ENCODE peak calls at places on chromosomes 11 and 22, in five cellular contexts. G, B, F, Z and T are unnamed samples.

GRCh38 chr11:79092791-79093313 is 348.0 kb downstream of the TENM4 start:
- DNase-seq in G (peak), F (no peak), Z (peak), B (peak), T (no peak)

GRCh38 chr11:66915866-66916265 is 42.3 kb downstream of the PC start:
- DNase-seq in G (no peak), B (no peak), F (no peak), Z (no peak), T (no peak)

GRCh38 chr11:3981084-3981633 is 113.4 kb upstream of the RRM1 start:
- DNase-seq in B (no peak), G (no peak), Z (no peak), F (no peak), T (no peak)

GRCh38 chr22:27962268-27963191 is 43.5 kb upstream of the PITPNB start:
- DNase-seq in Z (no peak), F (no peak), B (no peak), G (no peak), T (peak)

GRCh38 chr11:1879941-1880720 is 11.6 kb downstream of the PRR33 start:
- DNase-seq in B (peak), G (no peak), Z (peak), F (no peak), T (peak)

GRCh38 chr11:108886608-108887007 is 221.7 kb downstream of the DDX10 start:
- DNase-seq in G (peak), B (no peak), Z (no peak), F (no peak), T (no peak)

GRCh38 chr11:71309611-71310010 is 57.2 kb upstream of the SHANK2 start:
- DNase-seq in G (no peak), F (no peak), Z (no peak), B (no peak), T (no peak)

GRCh38 chr11:61671527-61671926 is 8.7 kb upstream of the DAGLA start:
- DNase-seq in B (no peak), Z (no peak), F (peak), G (peak), T (no peak)

GRCh38 chr11:23151819-23152218 is 291.5 kb upstream of the CCDC179 start:
- DNase-seq in G (no peak), F (no peak), Z (no peak), B (no peak), T (no peak)

GRCh38 chr11:33994937-33995336 is 56.6 kb upstream of the CAPRIN1 start:
- DNase-seq in Z (no peak), B (no peak), G (no peak), F (no peak), T (no peak)

GRCh38 chr22:50027639-50028537 is 15.3 kb upstream of the IL17REL start:
- DNase-seq in B (no peak), Z (no peak), F (no peak), G (peak), T (no peak)

GRCh38 chr11:115444542-115444941 is 59.7 kb downstream of the CADM1 start:
- DNase-seq in F (no peak), G (no peak), Z (no peak), B (no peak), T (no peak)

GRCh38 chr22:24104307-24105017 is 76.8 kb upstream of the SUSD2 start:
- DNase-seq in B (no peak), G (no peak), F (no peak), Z (peak), T (no peak)

GRCh38 chr11:83051760-83052671 is 19.7 kb downstream of the RAB30 start:
- DNase-seq in B (no peak), Z (peak), G (peak), F (no peak), T (peak)

GRCh38 chr11:83054904-83055380 is 16.8 kb downstream of the RAB30 start:
- DNase-seq in G (peak), F (no peak), Z (no peak), B (no peak), T (no peak)

GRCh38 chr11:83056204-83056603 is 15.5 kb downstream of the RAB30 start:
- DNase-seq in Z (no peak), G (peak), B (no peak), F (no peak), T (no peak)

GRCh38 chr11:83057721-83058120 is 14.0 kb downstream of the RAB30 start:
- DNase-seq in F (no peak), G (no peak), Z (no peak), B (no peak), T (no peak)

DNA sequence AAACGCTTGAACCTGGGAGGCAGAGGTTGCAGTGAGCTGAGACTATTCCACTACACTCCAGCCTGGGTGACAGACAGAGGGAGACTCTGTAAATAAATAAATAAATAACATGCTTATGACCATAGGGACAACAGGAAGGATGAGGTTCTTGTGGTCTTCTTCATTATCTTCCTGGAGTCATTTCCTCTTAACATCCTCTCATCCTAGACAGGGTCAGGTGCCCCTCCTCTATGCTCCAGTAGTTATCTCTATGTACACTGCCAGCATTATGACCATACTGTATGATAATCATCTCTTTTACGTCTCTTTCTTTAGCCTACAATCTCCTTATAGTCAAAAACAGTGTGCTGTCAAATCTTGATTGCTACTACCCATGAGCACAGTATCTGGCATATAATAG is 17.7 kb downstream of the RAB30 start:
- DNase-seq in G (no peak), Z (no peak), B (no peak), F (no peak), T (no peak)
- H3K27ac ChIP-seq in G (no peak), Z (no peak), B (no peak), F (no peak), T (no peak)

DNA sequence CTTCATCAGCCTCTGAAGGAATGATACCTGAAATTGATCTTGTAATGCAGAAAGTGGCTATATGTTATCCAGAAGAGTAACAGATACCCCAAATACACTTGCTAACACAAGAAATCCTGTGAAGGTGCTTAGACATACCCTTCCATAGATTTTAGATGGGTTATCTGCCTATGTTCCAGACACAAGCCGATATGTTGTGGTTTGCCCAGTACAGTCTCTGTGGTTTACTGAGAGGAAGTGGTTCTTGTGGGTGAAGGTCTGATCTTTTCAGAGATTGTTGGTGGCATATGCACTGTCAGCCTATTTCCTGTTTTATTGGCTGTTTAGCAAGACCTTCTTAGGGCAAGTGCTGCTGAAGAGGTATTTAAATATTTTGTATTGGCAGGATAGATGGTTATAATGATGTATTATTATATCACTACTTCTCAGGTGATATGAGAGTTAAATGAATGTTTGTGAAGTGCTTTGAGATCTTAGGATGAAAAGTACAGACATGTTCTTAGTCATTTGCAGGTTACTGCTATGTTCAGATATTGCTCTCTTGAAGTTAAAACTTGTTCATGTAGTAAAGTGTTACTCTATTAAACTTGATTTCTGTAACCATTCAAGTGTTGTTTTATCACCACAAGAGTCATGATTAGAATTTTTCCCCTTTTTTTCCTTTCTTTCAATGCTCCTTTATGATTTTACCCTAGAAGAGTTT is 8.2 kb downstream of the ARHGEF12 start:
- DNase-seq in G (peak), Z (no peak), F (no peak), B (no peak), T (no peak)
- H3K4me3 ChIP-seq in G (no peak), Z (no peak), F (no peak), B (no peak), T (no peak)

DNA sequence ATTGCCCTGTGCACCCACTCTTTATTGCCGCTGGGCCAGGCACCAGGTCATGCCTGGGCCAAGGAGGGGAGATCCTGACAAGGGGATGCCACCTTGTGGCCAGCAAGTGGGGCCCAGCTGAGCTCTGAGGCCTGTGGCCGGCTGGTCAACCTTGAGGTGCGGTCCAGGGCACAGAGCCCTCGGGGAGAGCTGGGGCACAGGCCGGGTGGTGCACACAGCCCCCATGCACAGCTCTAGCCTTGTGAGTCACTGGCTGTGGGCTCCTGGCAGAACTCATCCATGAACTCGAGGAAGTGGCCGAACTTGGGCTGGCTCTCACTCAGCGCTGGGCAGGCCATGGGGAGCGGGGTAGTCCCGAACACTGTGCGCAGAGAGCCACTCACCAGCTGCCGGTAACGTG is 94.3 kb downstream of the RNF169 start:
- DNase-seq in Z (no peak), G (no peak), B (no peak), F (peak), T (no peak)
- H3K27ac ChIP-seq in Z (no peak), G (no peak), B (no peak), F (no peak), T (no peak)

DNA sequence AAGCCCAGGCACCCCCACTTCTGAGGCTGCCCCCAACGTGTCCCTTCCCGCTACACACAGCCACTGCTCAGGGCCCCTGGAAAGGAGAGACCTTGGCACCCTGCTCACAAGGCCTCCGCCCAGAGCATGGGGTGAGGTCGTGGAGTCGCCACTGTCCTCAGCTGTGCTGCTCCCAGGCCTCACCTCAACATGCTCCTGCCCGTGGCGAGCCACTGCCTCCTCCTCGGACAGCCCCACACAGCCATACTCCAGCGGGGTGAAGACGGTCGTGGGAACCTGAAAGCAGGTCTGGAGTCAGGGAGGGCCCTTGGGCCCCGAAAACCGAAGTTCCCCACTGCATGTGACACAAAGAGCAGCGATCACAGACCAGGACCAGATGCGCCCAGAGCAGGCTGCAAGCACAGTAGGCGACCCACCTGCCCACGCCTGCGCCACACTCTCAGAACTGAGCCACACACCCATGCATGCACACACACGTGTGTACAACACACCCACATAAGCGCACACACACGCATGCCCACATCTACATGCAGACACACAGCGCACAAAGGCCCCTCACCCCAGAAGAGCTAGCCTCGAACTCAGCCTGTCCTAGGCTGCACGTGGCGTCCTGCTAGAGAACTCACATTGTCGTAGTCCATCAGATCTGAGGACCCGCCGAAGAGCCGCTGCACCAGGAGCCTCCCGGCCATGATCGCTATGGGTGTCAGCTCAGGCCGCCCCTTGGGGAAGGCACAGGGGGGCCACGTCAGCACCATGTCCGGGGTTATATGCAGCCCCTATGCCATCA is 25.5 kb upstream of the GNB1L start:
- DNase-seq in F (no peak), B (peak), Z (peak), G (no peak), T (peak)
- H3K4me3 ChIP-seq in F (peak), B (no peak), Z (no peak), G (no peak), T (no peak)

GRCh38 chr11:129864811-129865210 is 30.6 kb downstream of the NFRKB start:
- DNase-seq in Z (no peak), F (no peak), G (no peak), B (no peak), T (no peak)

GRCh38 chr11:129862123-129862522 is 33.3 kb downstream of the NFRKB start:
- DNase-seq in Z (no peak), B (no peak), F (peak), G (no peak), T (no peak)

GRCh38 chr11:129865701-129866100 is 29.7 kb downstream of the NFRKB start:
- DNase-seq in Z (no peak), G (no peak), F (no peak), B (no peak), T (no peak)

GRCh38 chr11:129861702-129862107 is 33.7 kb downstream of the NFRKB start:
- DNase-seq in F (peak), G (peak), Z (peak), B (peak), T (peak)

GRCh38 chr11:129866328-129866727 is 29.1 kb downstream of the NFRKB start:
- DNase-seq in F (no peak), G (no peak), Z (no peak), B (no peak), T (no peak)
- H3K27ac ChIP-seq in F (no peak), G (no peak), Z (no peak), B (no peak), T (no peak)

DNA sequence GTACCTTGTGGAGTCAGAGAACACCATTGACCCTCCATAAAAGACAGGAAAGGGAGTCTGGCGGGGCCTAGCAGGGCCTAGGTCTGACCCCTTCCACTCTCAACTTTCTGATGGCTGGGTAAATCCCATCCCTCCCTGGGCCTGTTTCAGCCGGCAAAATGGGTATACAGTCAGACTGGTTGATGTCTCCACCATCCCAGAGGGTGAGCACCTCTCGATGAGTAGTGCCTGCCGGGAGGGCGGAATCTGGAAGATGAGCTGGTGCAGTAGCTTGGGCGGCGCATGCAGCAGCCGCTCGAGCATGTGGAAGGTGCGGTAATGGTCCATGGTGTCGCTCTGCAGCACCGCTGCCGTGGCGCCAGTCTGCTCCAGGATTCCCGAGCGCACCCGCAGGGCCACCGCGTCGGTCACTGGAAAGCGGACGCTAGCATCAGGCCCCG is 528 bp downstream of the FIBP start:
- DNase-seq in B (no peak), F (no peak), G (peak), Z (no peak), T (no peak)
- H3K4me3 ChIP-seq in B (peak), F (peak), G (peak), Z (peak), T (peak)